ENCODE peak calls at places on chromosomes 12 and 14, in eight cellular contexts. E is fibroblast of pulmonary artery, L is lower leg skin, C is Peyer's patch, Q is tibial artery, X is psoas muscle, F is epithelial cell of esophagus, U is mucosa of descending colon. G is an unnamed sample.

GRCh38 chr14:79064200-79064599 is 894.0 kb downstream of the NRXN3 start:
- DNase-seq in E (no peak), L (no peak), C (no peak), Q (no peak), X (no peak), F (no peak), U (no peak), G (no peak)

GRCh38 chr14:31705731-31706130 is 144.5 kb downstream of the NUBPL start:
- DNase-seq in E (no peak), L (no peak), C (no peak), Q (no peak), X (no peak), F (no peak), U (no peak), G (no peak)

GRCh38 chr14:31949709-31950108 is 127.4 kb upstream of the ARHGAP5 start:
- DNase-seq in E (no peak), L (no peak), C (no peak), Q (no peak), X (no peak), F (peak), U (no peak), G (no peak)

GRCh38 chr12:58833844-58834243 is 86.5 kb downstream of the LRIG3 start:
- DNase-seq in E (no peak), L (no peak), C (no peak), Q (no peak), X (no peak), F (peak), U (no peak), G (no peak)

GRCh38 chr12:2904260-2904659 is 13.6 kb downstream of the TULP3 start:
- DNase-seq in E (no peak), L (no peak), C (no peak), Q (no peak), X (no peak), F (no peak), U (no peak), G (no peak)

GRCh38 chr12:92928431-92928961 is 599 bp downstream of the EEA1 start:
- DNase-seq in E (peak), L (peak), C (no peak), Q (peak), X (peak), F (peak), U (no peak), G (peak)

GRCh38 chr14:20682435-20683124 is 1.8 kb upstream of the RNASE4 start:
- DNase-seq in E (peak), L (peak), C (peak), Q (peak), X (peak), F (peak), U (peak), G (peak)

GRCh38 chr12:64172143-64172970 is 49.7 kb downstream of the KICS2 start:
- DNase-seq in E (no peak), L (no peak), C (no peak), Q (no peak), X (no peak), F (peak), U (no peak), G (no peak)

GRCh38 chr12:26032719-26033241 is 74.3 kb downstream of the RASSF8 start:
- DNase-seq in E (peak), L (no peak), C (no peak), Q (no peak), X (no peak), F (peak), U (no peak), G (no peak)

GRCh38 chr12:8018666-8019581 is 13.6 kb upstream of the FOXJ2 start:
- DNase-seq in E (no peak), L (no peak), C (no peak), Q (no peak), X (peak), F (no peak), U (no peak), G (no peak)

GRCh38 chr12:97939141-97939540 is 476.5 kb downstream of the RMST start:
- DNase-seq in E (no peak), L (no peak), C (no peak), Q (no peak), X (no peak), F (no peak), U (no peak), G (no peak)

GRCh38 chr12:57852620-57853509 is 6.3 kb upstream of the CTDSP2 start:
- DNase-seq in E (no peak), L (no peak), C (no peak), Q (peak), X (peak), F (no peak), U (peak), G (peak)

GRCh38 chr14:68020999-68021663 is 201.6 kb downstream of the RAD51B start:
- DNase-seq in E (no peak), L (no peak), C (no peak), Q (no peak), X (no peak), F (no peak), U (no peak), G (no peak)
- TF ChIP-seq CTCF in E (no peak), L (no peak), C (no peak), Q (no peak), X (no peak), F (no peak), U (no peak), G (no peak)

DNA sequence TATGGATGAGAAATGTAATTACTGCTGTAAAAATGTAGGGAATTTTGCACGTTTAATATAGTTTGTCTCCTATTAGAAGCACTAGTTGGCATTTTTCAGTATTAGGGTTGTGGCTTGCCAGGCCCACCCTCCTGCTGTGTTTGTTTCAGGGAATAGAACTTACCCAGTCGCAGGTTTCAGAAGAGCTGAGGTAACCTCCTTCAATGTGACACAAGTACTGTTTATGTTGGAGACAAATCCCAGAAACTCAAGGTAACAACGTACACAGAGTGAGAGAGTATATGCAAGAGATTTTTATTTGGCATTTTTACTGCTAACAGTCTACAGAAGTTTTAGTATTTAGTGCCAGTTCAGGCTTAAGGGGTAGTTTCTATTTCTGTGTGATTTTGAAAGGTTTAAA is 284.3 kb downstream of the RAD51B start:
- DNase-seq in E (no peak), L (no peak), C (no peak), Q (no peak), X (no peak), F (peak), U (no peak), G (no peak)
- H3K4me3 ChIP-seq in E (no peak), L (no peak), C (no peak), Q (no peak), X (no peak), F (no peak), U (no peak), G (no peak)

GRCh38 chr12:106956048-106956935 is 585 bp downstream of the TMEM263 start:
- DNase-seq in E (peak), L (peak), C (peak), Q (peak), X (peak), F (peak), U (peak), G (peak)
- TF ChIP-seq CTCF in E (no peak), L (no peak), C (no peak), Q (peak), X (peak), F (no peak), U (no peak), G (peak)

GRCh38 chr14:50823763-50824636 is 7.0 kb downstream of the NIN start:
- DNase-seq in E (no peak), L (no peak), C (no peak), Q (no peak), X (no peak), F (no peak), U (no peak), G (no peak)

GRCh38 chr14:50823051-50823762 is 7.8 kb downstream of the NIN start:
- DNase-seq in E (no peak), L (no peak), C (no peak), Q (no peak), X (no peak), F (no peak), U (no peak), G (no peak)

GRCh38 chr14:50821471-50822464 is 9.2 kb downstream of the NIN start:
- DNase-seq in E (no peak), L (peak), C (peak), Q (no peak), X (peak), F (peak), U (peak), G (peak)

GRCh38 chr14:50822501-50823042 is 8.4 kb downstream of the NIN start:
- DNase-seq in E (no peak), L (no peak), C (no peak), Q (no peak), X (peak), F (no peak), U (no peak), G (no peak)

DNA sequence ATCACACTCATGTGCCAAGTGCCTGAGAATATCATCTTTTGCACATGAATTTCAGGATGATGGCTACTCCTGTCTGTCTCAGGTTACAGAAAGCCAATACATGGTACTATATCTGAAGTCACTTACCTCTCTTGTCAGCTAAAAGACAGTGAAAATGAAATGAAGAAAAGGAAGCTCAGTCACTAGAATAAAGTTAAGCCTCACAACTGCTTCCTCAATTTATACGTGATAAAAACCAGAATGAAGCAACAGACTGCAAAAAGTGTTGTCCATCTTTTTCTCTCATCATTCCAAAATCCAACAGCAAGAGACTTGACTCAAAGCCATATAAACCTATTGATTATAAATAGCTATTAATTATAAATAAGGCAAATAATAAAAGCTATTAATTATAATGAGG is 10.2 kb downstream of the NIN start:
- DNase-seq in E (no peak), L (no peak), C (no peak), Q (no peak), X (no peak), F (no peak), U (no peak), G (no peak)
- H3K4me3 ChIP-seq in E (no peak), L (no peak), C (no peak), Q (no peak), X (no peak), F (no peak), U (no peak), G (no peak)

GRCh38 chr12:54725233-54725843 is 77.2 kb upstream of the DCD start:
- DNase-seq in E (peak), L (no peak), C (no peak), Q (no peak), X (no peak), F (peak), U (no peak), G (no peak)
- TF ChIP-seq CTCF in E (peak), L (no peak), C (no peak), Q (no peak), X (no peak), F (peak), U (no peak), G (peak)

DNA sequence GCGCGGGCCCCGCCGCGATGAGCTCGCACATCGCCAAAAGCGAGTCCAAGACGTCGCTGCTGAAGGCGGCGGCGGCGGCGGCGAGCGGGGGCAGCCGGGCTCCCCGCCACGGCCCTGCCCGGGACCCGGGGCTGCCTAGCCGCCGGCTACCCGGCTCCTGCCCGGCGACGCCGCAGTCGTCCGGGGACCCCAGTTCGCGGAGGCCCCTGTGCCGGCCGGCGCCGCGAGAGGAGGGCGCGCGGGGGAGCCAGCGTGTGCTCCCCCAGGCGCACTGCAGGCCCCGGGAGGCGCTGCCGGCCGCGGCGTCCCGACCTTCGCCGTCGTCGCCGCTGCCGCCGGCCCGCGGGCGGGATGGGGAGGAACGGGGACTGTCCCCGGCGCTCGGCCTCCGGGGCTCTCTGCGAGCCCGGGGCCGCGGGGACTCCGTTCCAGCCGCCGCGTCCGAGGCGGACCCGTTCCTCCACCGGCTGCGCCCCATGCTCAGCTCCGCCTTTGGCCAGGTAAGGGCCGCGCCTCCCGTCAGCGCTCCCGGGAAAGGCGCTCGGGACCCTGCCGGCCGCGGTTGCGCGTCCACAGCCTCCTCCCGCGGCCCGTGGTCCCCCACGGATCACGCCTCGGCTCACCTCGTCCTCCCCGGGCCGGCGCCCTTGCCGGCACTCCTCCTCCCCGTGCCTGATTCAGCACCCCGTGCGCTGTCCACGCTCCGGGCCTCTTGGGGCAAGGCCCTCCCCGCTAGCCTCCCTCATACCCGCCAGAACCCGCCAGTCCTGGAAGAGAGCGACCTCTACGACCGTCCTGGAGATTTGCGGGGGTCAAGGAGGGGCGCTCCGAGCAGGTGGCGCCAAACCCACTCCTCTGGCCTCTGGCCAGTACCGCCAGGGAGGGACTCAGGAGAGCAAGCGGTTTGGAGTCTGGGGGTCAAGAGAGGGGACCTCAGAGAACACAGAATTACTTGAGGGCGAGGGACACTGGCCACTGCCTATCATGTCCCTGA is 711 bp downstream of the CABP1 start:
- DNase-seq in E (peak), L (no peak), C (peak), Q (no peak), X (peak), F (peak), U (peak), G (peak)
- H3K4me3 ChIP-seq in E (no peak), L (no peak), C (peak), Q (peak), X (peak), F (no peak), U (no peak), G (peak)

DNA sequence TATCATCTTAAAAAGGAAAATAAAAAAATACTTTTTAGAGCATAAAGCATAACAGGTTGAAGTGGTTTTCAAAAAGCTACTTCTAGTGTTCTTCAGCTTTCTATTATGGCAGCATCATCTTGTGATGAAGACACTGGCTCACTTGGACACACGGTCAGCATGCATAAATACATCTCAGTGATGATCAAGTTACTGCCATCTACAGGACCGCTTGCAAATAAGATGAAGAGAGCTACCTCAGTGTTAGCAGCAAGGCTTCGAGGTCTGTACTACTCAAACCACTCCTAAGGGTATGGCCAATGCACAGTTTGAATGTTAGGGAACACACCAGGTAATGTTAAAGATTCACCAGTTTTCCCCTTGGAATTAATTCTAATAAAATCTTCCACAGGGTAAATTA is 58.8 kb downstream of the GALC start:
- DNase-seq in E (peak), L (no peak), C (no peak), Q (no peak), X (no peak), F (peak), U (no peak), G (no peak)
- TF ChIP-seq CTCF in E (no peak), L (no peak), C (no peak), Q (no peak), X (no peak), F (no peak), U (no peak), G (no peak)

DNA sequence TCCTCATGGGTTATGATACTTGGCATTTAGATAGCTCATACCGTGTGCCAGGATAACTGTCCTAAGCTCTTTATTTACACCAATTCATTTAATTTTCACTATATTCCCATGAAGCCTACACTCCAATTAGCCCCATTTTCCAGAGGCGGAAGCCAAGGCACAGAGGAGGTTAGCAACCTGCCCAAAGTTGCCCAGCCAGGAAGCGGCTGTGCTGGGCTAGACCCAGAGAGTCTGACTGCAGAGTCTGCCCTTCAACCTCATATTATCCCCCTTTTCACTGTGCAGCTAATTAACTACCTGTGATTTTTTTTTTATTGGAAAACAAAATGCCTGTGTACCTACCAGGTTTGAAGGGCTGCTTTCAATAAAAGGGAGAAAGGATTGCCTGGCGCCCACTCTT is 2.5 kb downstream of the RFLNA start:
- DNase-seq in E (no peak), L (no peak), C (no peak), Q (no peak), X (peak), F (no peak), U (peak), G (no peak)
- H3K4me3 ChIP-seq in E (no peak), L (no peak), C (peak), Q (no peak), X (no peak), F (no peak), U (no peak), G (no peak)

GRCh38 chr12:124034297-124034696 is 61.3 kb downstream of the ZNF664 start:
- DNase-seq in E (no peak), L (no peak), C (no peak), Q (no peak), X (no peak), F (no peak), U (no peak), G (no peak)
- TF ChIP-seq CTCF in E (no peak), L (no peak), C (no peak), Q (no peak), X (no peak), F (no peak), U (no peak), G (no peak)

GRCh38 chr12:88325076-88325827 is 183.1 kb downstream of the TMTC3 start:
- DNase-seq in E (peak), L (no peak), C (no peak), Q (no peak), X (no peak), F (peak), U (no peak), G (no peak)
- H3K4me3 ChIP-seq in E (no peak), L (no peak), C (no peak), Q (no peak), X (no peak), F (no peak), U (no peak), G (no peak)